ENCODE peak calls at places on chromosomes 5 and 9, in six cellular contexts. Y is IMR-90, P is A549, Q is GM12878, X is H1, D is HepG2. N is an unnamed sample.

GRCh38 chr5:173050791-173051190 is 5.4 kb upstream of the CREBRF start:
- DNase-seq in X (no peak), P (no peak), Q (no peak), Y (peak), D (no peak), N (no peak)

GRCh38 chr9:128479262-128479661 is 23.5 kb downstream of the ODF2 start:
- DNase-seq in D (no peak), Q (no peak), Y (no peak), P (no peak), X (no peak), N (no peak)

GRCh38 chr5:124906339-124907097 is 160.1 kb upstream of the ZNF608 start:
- DNase-seq in D (peak), X (no peak), P (peak), Y (peak), Q (no peak), N (no peak)

GRCh38 chr9:85666086-85666485 is 75.7 kb downstream of the AGTPBP1 start:
- DNase-seq in Y (no peak), P (no peak), D (no peak), X (no peak), Q (no peak), N (no peak)

GRCh38 chr5:154176191-154176590 is 14.3 kb upstream of the GALNT10 start:
- DNase-seq in P (no peak), X (no peak), D (no peak), Y (peak), Q (no peak), N (no peak)

GRCh38 chr9:24793711-24794110 is 248.0 kb upstream of the IZUMO3 start:
- DNase-seq in P (no peak), D (no peak), Q (no peak), X (no peak), Y (no peak), N (no peak)

GRCh38 chr9:134293576-134294227 is 32.6 kb upstream of the RXRA start:
- DNase-seq in P (no peak), Y (no peak), D (no peak), Q (no peak), X (no peak), N (no peak)

GRCh38 chr9:79817469-79818004 is 245.8 kb downstream of the TLE4 start:
- DNase-seq in Y (no peak), X (no peak), D (no peak), P (no peak), Q (no peak), N (no peak)

GRCh38 chr5:40381676-40382363 is 297.9 kb upstream of the PTGER4 start:
- DNase-seq in P (peak), D (no peak), Y (peak), Q (no peak), X (no peak), N (no peak)

GRCh38 chr5:75681125-75681830 is 36.0 kb downstream of the POC5 start:
- DNase-seq in D (peak), X (no peak), Y (peak), Q (no peak), P (peak), N (peak)

GRCh38 chr9:114016101-114016500 is 62.0 kb downstream of the AMBP start:
- DNase-seq in P (no peak), Q (no peak), Y (no peak), D (no peak), X (no peak), N (no peak)

GRCh38 chr5:30279237-30279636 is 914.2 kb upstream of the CDH6 start:
- DNase-seq in D (no peak), X (no peak), Q (no peak), Y (peak), P (no peak), N (no peak)

GRCh38 chr5:102807878-102808502 is 52.9 kb downstream of the PAM start:
- DNase-seq in D (no peak), X (no peak), P (peak), Q (no peak), Y (peak), N (no peak)

GRCh38 chr9:115118471-115119156 is 657 bp upstream of the TNC start:
- DNase-seq in X (peak), D (no peak), P (peak), Y (peak), Q (no peak), N (peak)

GRCh38 chr5:28896949-28897348 is 1858.6 kb upstream of the CDH9 start:
- DNase-seq in Y (no peak), Q (no peak), D (peak), X (no peak), P (peak), N (no peak)

GRCh38 chr9:23775549-23775948 is 50.5 kb downstream of the ELAVL2 start:
- DNase-seq in Y (no peak), Q (no peak), D (no peak), X (no peak), P (no peak), N (no peak)

GRCh38 chr5:144292029-144292428 is 121.4 kb downstream of the KCTD16 start:
- DNase-seq in X (no peak), Y (no peak), Q (no peak), D (no peak), P (no peak), N (no peak)

GRCh38 chr5:147628054-147628895 is 118.4 kb upstream of the DPYSL3 start:
- DNase-seq in D (peak), P (peak), Y (peak), Q (peak), X (peak), N (peak)

GRCh38 chr9:32782476-32783167 is 718 bp upstream of the TMEM215 start:
- DNase-seq in P (no peak), D (no peak), Y (no peak), Q (no peak), X (peak), N (no peak)

DNA sequence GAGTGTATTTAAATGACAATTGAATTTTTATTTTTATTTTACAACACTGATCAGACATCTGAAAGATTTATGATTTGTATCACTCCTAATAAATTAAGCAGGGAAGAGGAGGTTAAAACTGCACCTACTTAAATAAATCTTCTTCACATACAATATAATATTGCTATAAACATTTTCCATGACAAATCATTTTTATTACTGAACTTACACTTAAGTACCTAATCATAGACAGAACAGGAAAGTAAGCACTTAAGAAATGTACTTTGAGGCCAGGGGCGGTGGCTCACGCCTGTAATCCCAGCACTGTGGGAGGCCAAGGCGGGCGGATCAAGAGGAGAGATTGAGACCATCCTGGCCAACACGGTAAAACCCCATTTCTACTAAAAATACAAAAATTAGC is 3.8 kb downstream of the PFDN1 start:
- DNase-seq in Y (no peak), P (no peak), Q (no peak), D (no peak), X (no peak), N (no peak)
- TF ChIP-seq CEBPB in Y (no peak), P (no peak), Q (no peak), D (no peak), X (no peak), N (no peak)

GRCh38 chr9:81530846-81531245 is 158.5 kb downstream of the TLE1 start:
- DNase-seq in Y (no peak), X (no peak), Q (no peak), P (no peak), D (no peak), N (no peak)

GRCh38 chr9:81530407-81530810 is 158.9 kb downstream of the TLE1 start:
- DNase-seq in Y (no peak), D (no peak), P (no peak), Q (no peak), X (no peak), N (no peak)

GRCh38 chr9:81529556-81530193 is 159.7 kb downstream of the TLE1 start:
- DNase-seq in Q (no peak), D (peak), X (no peak), Y (peak), P (peak), N (peak)

GRCh38 chr9:81522721-81523551 is 166.4 kb downstream of the TLE1 start:
- DNase-seq in Q (no peak), D (peak), X (no peak), Y (peak), P (peak), N (peak)

DNA sequence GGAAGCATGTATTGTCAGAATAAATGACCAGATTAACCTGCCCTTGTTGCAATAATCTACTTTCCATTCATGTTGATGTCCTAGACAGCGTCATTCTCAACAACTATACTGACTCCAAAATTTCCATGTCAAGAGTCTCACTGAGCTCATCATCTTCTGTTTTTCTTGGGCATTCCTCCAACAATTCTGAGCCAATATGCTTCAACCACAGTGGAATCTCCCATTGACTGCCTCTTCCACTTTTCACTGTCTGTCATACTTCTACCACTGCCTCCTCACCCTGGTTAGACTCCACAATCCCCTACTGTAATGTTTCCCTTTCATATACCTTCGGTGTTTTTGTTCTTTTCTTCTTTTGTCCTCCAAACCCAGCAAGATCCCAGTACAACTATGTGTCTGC is 162.8 kb downstream of the TLE1 start:
- DNase-seq in Y (peak), D (no peak), Q (no peak), P (no peak), X (no peak), N (no peak)
- TF ChIP-seq CEBPB in Y (no peak), D (no peak), Q (no peak), P (no peak), X (no peak), N (no peak)

DNA sequence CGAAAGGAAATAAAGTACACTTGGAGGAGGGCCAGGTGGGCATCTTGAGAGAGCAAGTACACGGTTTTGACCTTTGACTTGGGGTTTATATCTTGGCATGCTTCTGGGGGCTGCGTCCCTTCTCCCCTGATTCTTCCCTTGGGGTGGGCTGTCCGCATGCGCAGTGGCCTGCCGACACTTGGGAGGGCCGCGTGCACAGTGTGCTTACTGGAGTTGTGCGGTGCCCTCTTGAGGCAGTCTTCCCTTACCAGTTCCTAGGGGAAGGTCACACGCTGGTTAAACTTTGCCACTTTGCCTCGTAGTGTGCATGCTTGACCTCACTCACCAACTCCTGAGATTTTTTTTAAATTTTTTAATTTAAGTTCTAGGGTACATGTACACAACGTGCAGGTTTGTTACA is 4.3 kb upstream of the CLPTM1L start:
- DNase-seq in Q (no peak), P (peak), X (no peak), Y (no peak), D (no peak), N (no peak)
- TF ChIP-seq CEBPB in Q (no peak), P (no peak), X (no peak), Y (no peak), D (no peak), N (no peak)

GRCh38 chr5:38338455-38338854 is 80.1 kb downstream of the EGFLAM start:
- DNase-seq in Y (no peak), P (no peak), D (peak), Q (no peak), X (no peak), N (no peak)

GRCh38 chr5:38340961-38341500 is 82.7 kb downstream of the EGFLAM start:
- DNase-seq in Q (no peak), Y (no peak), D (no peak), X (no peak), P (no peak), N (no peak)

GRCh38 chr5:38342261-38342660 is 83.9 kb downstream of the EGFLAM start:
- DNase-seq in Q (no peak), Y (no peak), D (no peak), P (no peak), X (no peak), N (no peak)

GRCh38 chr5:38339446-38339845 is 81.1 kb downstream of the EGFLAM start:
- DNase-seq in Q (no peak), X (no peak), P (no peak), Y (no peak), D (no peak), N (no peak)

GRCh38 chr5:38341641-38342040 is 83.3 kb downstream of the EGFLAM start:
- DNase-seq in D (no peak), X (no peak), P (no peak), Y (no peak), Q (no peak), N (no peak)
- TF ChIP-seq CEBPB in D (no peak), X (no peak), P (no peak), Y (no peak), Q (no peak), N (no peak)

GRCh38 chr5:134122530-134122929 is 8.0 kb downstream of the TCF7 start:
- DNase-seq in D (no peak), X (no peak), Y (no peak), Q (no peak), P (no peak), N (no peak)
- TF ChIP-seq CEBPB in D (no peak), X (no peak), Y (no peak), Q (no peak), P (no peak), N (no peak)

DNA sequence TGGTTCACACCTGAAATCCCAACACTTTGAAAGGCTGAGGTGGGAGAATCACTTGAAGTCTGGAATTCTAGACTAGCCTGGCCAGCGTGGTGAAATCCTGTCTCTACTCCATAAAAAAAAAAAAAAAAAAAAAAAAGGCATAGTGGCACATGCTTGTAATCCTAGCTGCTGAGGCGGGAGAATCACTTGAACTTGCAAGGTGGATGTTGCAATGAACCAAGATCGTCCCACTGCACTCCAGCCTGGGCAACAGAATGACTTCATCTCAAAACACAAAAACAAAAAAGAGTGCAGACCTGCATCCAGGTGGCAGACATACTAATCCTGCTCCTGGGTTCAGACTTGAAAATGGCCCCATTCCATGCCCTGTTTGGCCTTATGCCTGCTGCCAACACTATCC is 21.8 kb upstream of the ADAMTS19 start:
- DNase-seq in Q (no peak), P (no peak), D (no peak), X (no peak), Y (no peak), N (no peak)
- TF ChIP-seq CEBPB in Q (no peak), P (no peak), D (no peak), X (no peak), Y (no peak), N (no peak)

GRCh38 chr5:169635933-169636332 is 1.1 kb upstream of the DOCK2 start:
- DNase-seq in Q (no peak), X (no peak), D (no peak), Y (no peak), P (no peak), N (no peak)

GRCh38 chr5:169636477-169637084 is 494 bp upstream of the DOCK2 start:
- DNase-seq in Y (no peak), D (no peak), Q (no peak), X (no peak), P (no peak), N (no peak)

GRCh38 chr5:169634606-169635005 is 2.5 kb upstream of the DOCK2 start:
- DNase-seq in Q (no peak), X (no peak), D (no peak), P (no peak), Y (no peak), N (no peak)

GRCh38 chr5:169637085-169637855 is at the start of gene DOCK2:
- DNase-seq in D (no peak), Q (no peak), P (no peak), X (peak), Y (no peak), N (no peak)

DNA sequence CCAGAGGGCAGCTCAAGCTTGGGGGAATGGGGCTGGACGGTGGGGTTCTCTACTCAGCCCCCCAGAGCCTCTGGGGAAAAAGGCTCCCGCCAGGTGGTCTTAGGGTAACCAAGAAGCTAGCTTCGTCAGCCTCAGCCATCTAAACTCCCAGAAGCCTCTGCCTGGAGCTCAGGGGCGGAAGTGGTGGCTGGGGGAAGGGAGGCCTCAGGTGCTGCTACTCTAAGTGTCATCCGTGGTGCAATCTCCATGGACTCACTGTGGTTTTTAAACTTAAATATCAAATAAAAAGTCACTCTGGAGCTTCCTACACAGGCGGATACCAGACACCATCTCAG is 748 bp downstream of the DOCK2 start:
- DNase-seq in Q (no peak), X (no peak), D (no peak), Y (no peak), P (no peak), N (no peak)
- TF ChIP-seq CEBPB in Q (no peak), X (no peak), D (no peak), Y (no peak), P (no peak), N (no peak)

GRCh38 chr9:107620801-107621200 is 131.2 kb upstream of the KLF4 start:
- DNase-seq in Y (no peak), D (no peak), P (no peak), Q (no peak), X (no peak), N (no peak)
- TF ChIP-seq CEBPB in Y (no peak), D (no peak), P (no peak), Q (no peak), X (no peak), N (no peak)

GRCh38 chr5:170861855-170862766 is at the start of gene RANBP17:
- DNase-seq in P (peak), Y (peak), Q (no peak), X (peak), D (no peak), N (peak)
- TF ChIP-seq CEBPB in P (no peak), Y (no peak), Q (no peak), X (no peak), D (no peak), N (no peak)

GRCh38 chr5:135569755-135570452 is 8.9 kb downstream of the CXCL14 start:
- DNase-seq in Y (peak), X (peak), D (peak), Q (no peak), P (peak), N (peak)
- TF ChIP-seq CEBPB in Y (no peak), X (no peak), D (no peak), Q (no peak), P (no peak), N (no peak)

N was measured in HCT116.